ENCODE peak calls at places on chromosomes 12 and 14, in six cellular contexts. L, O, W, E, D and C are unnamed samples.

GRCh38 chr12:5505751-5506150 is 73.8 kb downstream of the NTF3 start:
- DNase-seq in L (no peak), O (no peak), W (no peak), E (no peak), D (no peak), C (no peak)

GRCh38 chr12:58537278-58537677 is 383.0 kb downstream of the LRIG3 start:
- DNase-seq in L (peak), O (no peak), W (peak), E (no peak), D (peak), C (peak)

GRCh38 chr14:105073720-105074600 is 8.7 kb upstream of the GPR132 start:
- DNase-seq in L (no peak), O (peak), W (no peak), E (no peak), D (no peak), C (no peak)

GRCh38 chr14:60905930-60906329 is 74.9 kb downstream of the TRMT5 start:
- DNase-seq in L (peak), O (no peak), W (no peak), E (no peak), D (peak), C (no peak)

GRCh38 chr14:69460093-69460701 is 24.3 kb upstream of the PLEKHD1 start:
- DNase-seq in L (peak), O (peak), W (peak), E (peak), D (peak), C (peak)

GRCh38 chr12:58776144-58776543 is 144.2 kb downstream of the LRIG3 start:
- DNase-seq in L (no peak), O (no peak), W (no peak), E (no peak), D (no peak), C (no peak)

GRCh38 chr12:58105225-58106119 is 164.1 kb downstream of the ATP23 start:
- DNase-seq in L (peak), O (no peak), W (peak), E (no peak), D (peak), C (peak)

GRCh38 chr12:51941011-51941561 is 10.4 kb upstream of the ACVR1B start:
- DNase-seq in L (peak), O (no peak), W (peak), E (no peak), D (no peak), C (peak)

GRCh38 chr12:132665149-132665491 is 22.0 kb downstream of the POLE start:
- DNase-seq in L (no peak), O (no peak), W (no peak), E (no peak), D (no peak), C (no peak)

GRCh38 chr14:59344711-59345455 is 120.3 kb downstream of the GPR135 start:
- DNase-seq in L (no peak), O (no peak), W (no peak), E (no peak), D (no peak), C (no peak)

GRCh38 chr12:125734137-125734536 is 668.9 kb downstream of the AACS start:
- DNase-seq in L (no peak), O (no peak), W (no peak), E (no peak), D (no peak), C (peak)

GRCh38 chr14:93329965-93330608 is 2.7 kb downstream of the BTBD7 start:
- DNase-seq in L (no peak), O (no peak), W (no peak), E (no peak), D (no peak), C (no peak)

GRCh38 chr12:82651489-82651888 is 35.2 kb upstream of the TMTC2 start:
- DNase-seq in L (no peak), O (no peak), W (no peak), E (no peak), D (no peak), C (no peak)

GRCh38 chr14:89033756-89034155 is 209.3 kb downstream of the TTC8 start:
- DNase-seq in L (no peak), O (no peak), W (no peak), E (no peak), D (no peak), C (no peak)

GRCh38 chr14:54481695-54482094 is 7.1 kb downstream of the GMFB start:
- DNase-seq in L (peak), O (no peak), W (no peak), E (no peak), D (no peak), C (no peak)

GRCh38 chr12:60710246-60710645 is 1114.4 kb downstream of the SLC16A7 start:
- DNase-seq in L (no peak), O (no peak), W (no peak), E (no peak), D (no peak), C (no peak)

GRCh38 chr12:50017047-50017446 is 8.2 kb downstream of the RACGAP1 start:
- DNase-seq in L (peak), O (peak), W (peak), E (no peak), D (peak), C (peak)

GRCh38 chr12:39011161-39011560 is 105.8 kb upstream of the CPNE8 start:
- DNase-seq in L (no peak), O (no peak), W (no peak), E (no peak), D (no peak), C (no peak)

GRCh38 chr12:54010053-54010971 is 1.5 kb downstream of the HOXC8 start:
- DNase-seq in L (no peak), O (no peak), W (no peak), E (no peak), D (no peak), C (no peak)
- H3K4me3 ChIP-seq in L (no peak), O (no peak), W (peak), E (peak), D (no peak), C (no peak)

DNA sequence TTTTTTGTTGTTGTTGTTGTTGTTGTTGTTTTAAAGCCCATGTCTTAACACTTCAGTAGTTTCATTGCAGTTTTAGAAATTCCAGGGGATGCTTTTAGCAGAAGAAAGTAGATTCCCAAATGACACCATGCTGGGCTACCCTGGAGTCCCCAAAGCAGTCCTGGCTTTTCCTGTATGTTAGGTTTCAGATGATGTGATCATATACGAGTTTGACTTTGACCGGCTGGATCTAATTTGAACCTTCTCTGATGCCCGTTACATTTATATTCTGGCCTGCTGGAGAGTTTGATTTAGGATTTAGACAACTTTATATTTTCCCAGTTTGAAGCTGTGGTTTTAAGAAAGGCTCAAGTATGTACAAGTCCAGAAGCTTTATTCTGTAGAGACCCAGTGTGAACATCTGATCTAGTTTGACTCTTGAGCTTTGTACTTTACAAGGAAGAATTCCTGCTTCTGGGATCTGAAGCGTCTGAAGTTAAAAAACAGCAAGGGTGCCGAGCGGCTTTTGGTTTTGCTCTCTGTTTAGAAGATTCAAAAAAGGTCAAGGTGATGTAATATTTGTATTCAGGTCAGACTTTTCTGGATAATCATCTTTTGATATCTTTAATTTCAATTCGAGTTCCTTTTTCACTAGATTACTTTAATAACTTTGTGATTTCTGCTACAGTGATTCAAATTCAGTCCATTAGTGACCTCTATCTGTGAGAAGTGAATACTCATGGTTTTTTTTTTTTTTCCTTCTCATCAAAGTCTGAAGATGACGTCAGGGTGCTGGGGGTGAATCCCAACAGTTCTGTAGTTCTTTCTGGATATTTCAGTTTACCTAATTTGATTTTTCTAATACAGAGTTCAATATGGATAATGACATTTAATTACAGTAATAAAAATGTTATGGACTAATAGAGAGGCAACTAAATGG is 6.2 kb downstream of the FLRT2 start:
- DNase-seq in L (peak), O (no peak), W (peak), E (no peak), D (peak), C (peak)
- TF ChIP-seq CTCF in L (peak), O (peak), W (peak), E (peak), D (peak), C (peak)

GRCh38 chr14:74563233-74563585 is 48.8 kb downstream of the LTBP2 start:
- DNase-seq in L (peak), O (no peak), W (peak), E (peak), D (no peak), C (peak)
- H3K4me3 ChIP-seq in L (peak), O (no peak), W (peak), E (no peak), D (no peak), C (no peak)

GRCh38 chr12:76952995-76953394 is 74.2 kb upstream of the CSRP2 start:
- DNase-seq in L (no peak), O (no peak), W (no peak), E (no peak), D (no peak), C (no peak)
- TF ChIP-seq CTCF in L (no peak), O (no peak), W (no peak), E (no peak), D (no peak), C (no peak)

GRCh38 chr14:64550539-64551333 is 975 bp downstream of the PPP1R36 start:
- DNase-seq in L (no peak), O (no peak), W (no peak), E (no peak), D (no peak), C (no peak)

GRCh38 chr14:64544607-64545312 is 4.2 kb downstream of the HSPA2 start:
- DNase-seq in L (peak), O (no peak), W (peak), E (no peak), D (no peak), C (no peak)

GRCh38 chr14:64554551-64554950 is 4.8 kb downstream of the PPP1R36 start:
- DNase-seq in L (no peak), O (no peak), W (no peak), E (no peak), D (no peak), C (no peak)

GRCh38 chr14:64549016-64549415 is 745 bp upstream of the PPP1R36 start:
- DNase-seq in L (peak), O (no peak), W (peak), E (no peak), D (no peak), C (no peak)

DNA sequence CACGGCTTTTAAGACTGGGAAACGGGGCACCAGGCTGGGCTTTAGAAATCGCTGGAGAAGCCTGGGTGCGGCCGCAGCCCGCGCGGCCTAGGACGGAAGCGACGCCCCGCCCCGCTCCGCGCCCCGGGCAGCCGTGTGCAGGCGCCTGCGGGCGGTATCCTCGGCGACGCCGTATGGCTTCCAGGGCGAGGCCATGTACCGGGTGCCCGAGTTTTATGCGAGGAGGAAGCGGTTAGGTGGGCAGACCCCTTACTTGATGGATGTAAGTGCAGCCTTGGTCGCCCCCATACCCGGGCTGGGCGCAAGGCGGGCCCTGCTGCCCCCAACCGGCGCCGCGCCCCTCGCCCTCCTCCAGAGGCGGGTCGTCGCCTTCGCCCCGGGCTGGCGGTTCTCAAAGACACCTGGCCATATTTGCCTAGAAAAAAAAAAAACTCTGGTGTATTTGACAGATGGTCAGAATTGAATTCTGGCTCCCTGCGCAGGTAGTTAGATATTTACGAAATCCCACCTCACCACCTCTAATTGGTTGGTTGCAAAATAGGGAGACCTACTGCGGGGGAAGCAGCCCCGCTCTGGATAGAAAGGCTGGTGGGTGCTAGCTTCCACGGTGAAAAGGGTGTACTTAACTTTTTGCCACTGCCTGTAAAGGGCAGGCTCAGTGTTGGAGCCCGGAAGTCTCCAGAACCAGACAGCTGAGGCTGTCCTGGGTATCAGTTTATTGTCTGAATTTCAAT is at the start of gene PPP1R36:
- DNase-seq in L (no peak), O (no peak), W (peak), E (no peak), D (no peak), C (no peak)
- H3K4me3 ChIP-seq in L (no peak), O (no peak), W (peak), E (peak), D (peak), C (peak)